ENCODE peak calls at places on chromosomes 4 and X, in nine cellular contexts. D, R, A, P, E, H, O, X and L are unnamed samples.

GRCh38 chr4:181582595-181582994 is 660.6 kb upstream of the TENM3 start:
- DNase-seq in O (no peak), R (no peak), E (no peak), A (no peak), P (no peak), H (no peak), D (no peak), X (no peak), L (no peak)

GRCh38 chr4:62324215-62324614 is 1124.1 kb downstream of the ADGRL3 start:
- DNase-seq in P (no peak), E (no peak), X (no peak), D (no peak), R (no peak), O (no peak), A (no peak), H (no peak), L (no peak)

GRCh38 chrX:12970691-12971202 is 4.2 kb upstream of the TMSB4X start:
- DNase-seq in D (no peak), H (peak; percentile 84), X (no peak), R (no peak), E (peak; percentile 50), O (no peak), A (peak; percentile 72), P (no peak), L (no peak)

GRCh38 chr4:54228563-54229501 is at the start of gene PDGFRA:
- DNase-seq in D (peak; percentile 56), X (no peak), R (peak; percentile 42), H (no peak), A (no peak), O (no peak), E (no peak), P (no peak), L (no peak)

GRCh38 chr4:76473186-76473585 is 38.2 kb downstream of the SHROOM3 start:
- DNase-seq in D (no peak), A (no peak), X (no peak), R (no peak), H (no peak), O (no peak), E (no peak), P (no peak), L (no peak)

GRCh38 chr4:113821851-113822250 is 60.3 kb upstream of the CAMK2D start:
- DNase-seq in A (no peak), E (no peak), O (no peak), D (no peak), R (no peak), X (no peak), H (no peak), P (no peak), L (no peak)

GRCh38 chr4:109864134-109864533 is 16.2 kb downstream of the LRIT3 start:
- DNase-seq in P (no peak), O (no peak), R (no peak), A (no peak), H (no peak), E (no peak), X (no peak), D (no peak), L (no peak)

GRCh38 chr4:36363024-36363423 is 81.6 kb downstream of the DTHD1 start:
- DNase-seq in D (no peak), P (no peak), X (no peak), O (no peak), A (no peak), H (no peak), E (no peak), R (no peak), L (no peak)

GRCh38 chr4:156294577-156294976 is 340.9 kb upstream of the CTSO start:
- DNase-seq in H (peak; percentile 43), R (no peak), X (no peak), P (peak; percentile 4), D (no peak), A (peak; percentile 28), O (peak; percentile 52), E (peak; percentile 32), L (no peak)

GRCh38 chr4:142356797-142357196 is 489.3 kb downstream of the INPP4B start:
- DNase-seq in A (no peak), E (no peak), R (no peak), H (no peak), D (no peak), O (no peak), P (no peak), X (no peak), L (no peak)

GRCh38 chr4:7679431-7679830 is 244.7 kb upstream of the PSAPL1 start:
- DNase-seq in D (no peak), R (no peak), H (no peak), A (no peak), X (no peak), O (no peak), P (no peak), E (no peak), L (no peak)

GRCh38 chr4:15676039-15676438 is 5.6 kb upstream of the FAM200B start:
- DNase-seq in X (no peak), O (no peak), P (no peak), H (no peak), E (no peak), D (no peak), R (no peak), A (no peak), L (no peak)

GRCh38 chrX:3743821-3744439 is 30.5 kb upstream of the PRKX start:
- DNase-seq in P (no peak), A (peak; percentile 1), R (peak; percentile 9), X (no peak), D (peak; percentile 20), O (no peak), H (no peak), E (no peak), L (no peak)

GRCh38 chr4:94444771-94445170 is 7.0 kb upstream of the PDLIM5 start:
- DNase-seq in A (no peak), X (no peak), E (no peak), P (no peak), R (no peak), O (no peak), D (no peak), H (no peak), L (no peak)

GRCh38 chr4:69984030-69984443 is 11.7 kb upstream of the STATH start:
- DNase-seq in A (peak; percentile 26), H (peak; percentile 29), D (peak; percentile 55), O (peak; percentile 77), E (peak; percentile 23), X (no peak), P (no peak), R (no peak), L (no peak)

GRCh38 chrX:63918611-63919010 is 133.6 kb upstream of the ARHGEF9 start:
- DNase-seq in X (no peak), H (no peak), A (peak; percentile 6), R (no peak), O (no peak), P (no peak), E (no peak), D (no peak), L (no peak)

GRCh38 chr4:86948276-86948675 is 13.5 kb downstream of the AFF1 start:
- DNase-seq in P (no peak), D (no peak), O (no peak), R (no peak), E (peak; percentile 77), H (no peak), A (peak; percentile 32), X (no peak), L (no peak)

GRCh38 chr4:2829933-2830451 is 13.7 kb upstream of the ADD1 start:
- DNase-seq in O (no peak), R (no peak), E (no peak), X (no peak), D (no peak), A (no peak), H (no peak), P (no peak), L (no peak)

GRCh38 chrX:150574824-150575409 is 6.5 kb downstream of the MTM1 start:
- DNase-seq in A (peak; percentile 70), X (no peak), D (no peak), E (no peak), H (no peak), R (no peak), P (peak; percentile 21), O (no peak), L (no peak)

GRCh38 chrX:56783996-56784620 is 55.1 kb downstream of the NBDY start:
- DNase-seq in A (no peak), O (no peak), D (no peak), X (no peak), H (no peak), E (no peak), R (no peak), P (no peak), L (no peak)

GRCh38 chr4:2694691-2695090 is 61.4 kb downstream of the TNIP2 start:
- DNase-seq in P (no peak), X (no peak), O (no peak), E (no peak), A (no peak), D (no peak), H (no peak), R (no peak), L (no peak)

GRCh38 chr4:67288964-67289363 is 256.3 kb downstream of the CENPC start:
- DNase-seq in P (peak; percentile 33), O (no peak), E (peak; percentile 6), A (peak; percentile 45), X (no peak), R (no peak), D (no peak), H (no peak), L (no peak)

GRCh38 chr4:158259955-158260575 is 49.8 kb downstream of the TMEM144 start:
- DNase-seq in X (no peak), D (no peak), E (peak; percentile 27), H (peak; percentile 53), A (peak; percentile 18), P (no peak), O (no peak), R (no peak), L (no peak)

GRCh38 chr4:70858454-70858853 is 18.8 kb upstream of the GRSF1 start:
- DNase-seq in O (no peak), D (no peak), A (no peak), E (no peak), X (no peak), R (no peak), P (no peak), H (no peak), L (no peak)

GRCh38 chr4:168923526-168924194 is 86.4 kb downstream of the CBR4 start:
- DNase-seq in O (peak; percentile 42), R (peak; percentile 54), E (peak; percentile 53), A (peak; percentile 76), H (peak; percentile 67), D (peak; percentile 65), P (peak; percentile 62), X (no peak), L (peak; percentile 36)

GRCh38 chr4:1939664-1940509 is 68.7 kb downstream of the NSD2 start:
- DNase-seq in H (peak; percentile 83), E (peak; percentile 8), P (no peak), R (no peak), X (no peak), D (no peak), O (no peak), A (no peak), L (no peak)

GRCh38 chrX:9888953-9889470 is 78.1 kb upstream of the CLDN34 start:
- DNase-seq in P (no peak), A (no peak), E (no peak), D (no peak), R (no peak), X (no peak), H (no peak), O (no peak), L (no peak)

GRCh38 chr4:168787801-168788200 is 222.3 kb downstream of the CBR4 start:
- DNase-seq in D (no peak), X (no peak), H (no peak), E (no peak), R (no peak), A (no peak), P (no peak), O (no peak), L (no peak)

GRCh38 chrX:44106864-44107263 is 133.7 kb upstream of the NDP start:
- DNase-seq in P (no peak), A (no peak), E (no peak), D (no peak), O (no peak), H (no peak), X (no peak), R (no peak), L (no peak)

GRCh38 chr4:8844976-8845690 is 26.5 kb downstream of the HMX1 start:
- DNase-seq in O (no peak), R (peak; percentile 1), H (no peak), P (no peak), E (no peak), D (no peak), X (no peak), A (no peak), L (no peak)

GRCh38 chr4:64940698-64941097 is 531.4 kb upstream of the TECRL start:
- DNase-seq in H (no peak), P (no peak), E (no peak), A (no peak), D (no peak), R (no peak), X (no peak), O (no peak), L (no peak)